ENCODE peak calls at places on chromosomes 11 and 22, in five cellular contexts. R is cardiac muscle cell, D is uterus, T is neural progenitor cell, N is heart right ventricle. C is an unnamed sample. For H3K4me1, the result is how much of the 10 kb centered on the place peaks cover.

GRCh38 chr22:17205432-17205831 is 13.8 kb downstream of the ADA2 start:
- DNase-seq in R (peak), T (no peak), D (no peak), N (no peak), C (peak)

GRCh38 chr11:120236169-120237107 is 3.5 kb upstream of the POU2F3 start:
- DNase-seq in R (no peak), D (no peak), N (no peak), T (no peak), C (no peak)

GRCh38 chr11:72643547-72643946 is 30.7 kb downstream of the PDE2A start:
- DNase-seq in D (peak), R (peak), T (no peak), N (no peak), C (no peak)

GRCh38 chr11:32289701-32290100 is 145.6 kb downstream of the WT1 start:
- DNase-seq in T (no peak), R (no peak), D (no peak), N (no peak), C (no peak)

GRCh38 chr11:131754671-131755070 is 384.3 kb downstream of the NTM start:
- DNase-seq in R (no peak), T (no peak), D (no peak), N (no peak), C (no peak)

GRCh38 chr22:45919504-45920286 is 57.3 kb downstream of the WNT7B start:
- DNase-seq in R (no peak), N (no peak), D (no peak), T (no peak), C (no peak)

GRCh38 chr11:102453286-102453797 is 777 bp upstream of the TMEM123 start:
- DNase-seq in T (no peak), R (no peak), D (peak), N (no peak), C (no peak)

GRCh38 chr11:61281581-61282250 is 13.4 kb downstream of the VWCE start:
- DNase-seq in T (peak), R (peak), D (peak), N (no peak), C (peak)

GRCh38 chr22:46777609-46777970 is 15.1 kb downstream of the TBC1D22A start:
- DNase-seq in D (no peak), N (no peak), R (no peak), T (no peak), C (no peak)

GRCh38 chr22:28019360-28019759 is 100.3 kb upstream of the PITPNB start:
- DNase-seq in R (no peak), N (no peak), D (peak), T (no peak), C (no peak)

GRCh38 chr22:45709004-45709739 is 37.5 kb downstream of the ATXN10 start:
- DNase-seq in N (no peak), D (no peak), T (no peak), R (peak), C (no peak)

GRCh38 chr11:44950036-44950624 is 553 bp downstream of the TP53I11 start:
- DNase-seq in N (peak), R (no peak), D (peak), T (peak), C (no peak)

GRCh38 chr11:8732276-8732675 is 49.7 kb downstream of the RPL27A start:
- DNase-seq in R (no peak), T (no peak), D (no peak), N (no peak), C (no peak)
- H3K4me1 ChIP-seq in R (under half), T (under half), D (under half), N (under half), C (under half)

GRCh38 chr11:67266424-67267187 is at the start of gene GRK2:
- DNase-seq in R (peak), T (peak), N (no peak), D (peak), C (peak)

GRCh38 chr11:67262731-67263675 is 3.3 kb upstream of the GRK2 start:
- DNase-seq in T (peak), D (peak), R (peak), N (peak), C (peak)

GRCh38 chr11:67264260-67264659 is 2.0 kb upstream of the GRK2 start:
- DNase-seq in D (no peak), N (no peak), T (no peak), R (no peak), C (no peak)

GRCh38 chr11:67265633-67266423 is 445 bp upstream of the GRK2 start:
- DNase-seq in D (peak), T (peak), R (peak), N (peak), C (peak)

DNA sequence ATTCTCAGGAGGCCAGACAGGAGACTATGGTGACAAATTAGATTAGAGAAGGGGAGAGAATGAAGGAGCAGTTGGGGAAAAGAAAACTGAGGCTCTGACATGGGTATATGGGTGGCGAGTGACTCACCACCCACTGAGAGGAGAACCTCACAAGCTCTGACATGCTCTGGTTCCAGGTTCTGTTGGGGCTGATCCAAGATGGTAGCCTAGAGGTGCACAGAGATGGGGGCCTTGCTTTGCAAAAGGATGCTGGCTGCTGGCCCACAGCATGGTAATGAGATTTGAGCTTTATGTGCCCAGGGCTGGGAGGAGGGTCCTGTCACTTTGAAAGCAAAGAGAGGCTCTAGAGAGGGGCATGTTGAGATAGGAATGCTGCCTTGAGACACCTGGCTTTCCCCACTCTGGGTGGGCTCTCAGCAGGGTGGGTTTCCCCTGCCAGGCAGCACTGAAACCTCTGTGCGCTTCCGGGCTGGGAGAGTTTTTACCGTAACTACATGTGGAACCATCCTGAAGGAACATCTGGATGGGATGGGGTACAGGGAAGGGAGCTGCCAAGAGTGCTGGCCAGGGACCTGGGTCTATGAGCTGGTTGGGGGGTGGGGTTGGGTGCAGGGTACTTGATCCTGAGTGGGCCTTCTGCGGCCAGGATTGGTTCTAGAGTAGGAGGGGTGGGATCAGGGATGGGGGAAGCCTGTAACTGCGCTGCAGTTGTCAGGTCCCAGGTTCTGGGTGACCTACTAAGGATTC is 1.2 kb upstream of the GRK2 start:
- DNase-seq in D (no peak), T (no peak), R (no peak), N (no peak), C (no peak)
- H3K4me1 ChIP-seq in D (under half), T (under half), R (under half), N (half or more), C (under half)

GRCh38 chr11:110430267-110431211 is 791 bp downstream of the FDX1 start:
- DNase-seq in D (no peak), T (peak), N (peak), R (peak), C (peak)

GRCh38 chr11:110433393-110434333 is 3.9 kb downstream of the FDX1 start:
- DNase-seq in D (no peak), R (peak), T (no peak), N (no peak), C (peak)

GRCh38 chr11:110432713-110433392 is 3.1 kb downstream of the FDX1 start:
- DNase-seq in R (peak), T (peak), N (no peak), D (no peak), C (peak)

GRCh38 chr11:110429614-110430266 is at the start of gene FDX1:
- DNase-seq in N (peak), T (peak), D (peak), R (peak), C (peak)

DNA sequence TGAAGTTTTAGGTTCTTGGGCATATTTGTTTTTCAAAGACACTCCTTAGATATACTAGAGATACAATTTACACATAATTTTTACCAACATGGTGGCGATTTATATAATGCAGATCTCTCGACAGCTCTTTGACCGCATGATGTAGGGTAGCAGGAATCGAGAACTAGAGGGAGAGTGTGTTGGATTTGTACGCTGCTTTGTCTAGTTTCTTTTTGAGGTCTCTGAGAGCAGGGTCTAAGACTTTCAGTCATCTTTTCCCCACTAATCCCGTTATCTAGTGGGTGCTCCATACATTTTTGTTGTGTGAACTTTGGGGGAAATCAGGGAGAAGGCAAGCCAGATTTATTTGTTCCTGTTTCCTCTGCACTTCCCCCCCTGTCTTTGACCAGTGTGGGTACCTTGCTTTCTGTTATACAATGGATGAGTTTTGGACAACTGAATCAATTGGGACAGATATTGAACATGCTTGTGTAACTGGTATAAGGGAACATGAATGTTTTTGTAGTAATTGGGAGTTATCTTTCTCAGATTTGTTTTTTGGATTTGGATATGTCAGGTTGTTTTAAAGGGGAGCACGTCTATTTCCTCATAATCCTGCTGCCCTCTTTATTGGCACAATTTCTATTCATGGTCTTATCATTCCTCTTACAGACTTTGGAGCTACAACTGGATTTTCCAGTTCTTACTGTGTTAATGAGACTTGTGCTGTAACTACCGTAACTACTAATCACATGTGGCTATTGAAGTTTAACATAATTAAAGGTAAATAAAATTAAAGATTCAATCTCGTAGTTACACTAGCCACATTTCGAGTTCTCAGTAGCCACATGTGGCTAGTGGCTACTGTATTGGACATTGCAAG is 1.7 kb downstream of the FDX1 start:
- DNase-seq in T (peak), R (peak), D (no peak), N (no peak), C (peak)
- H3K4me1 ChIP-seq in T (under half), R (under half), D (under half), N (under half), C (under half)

DNA sequence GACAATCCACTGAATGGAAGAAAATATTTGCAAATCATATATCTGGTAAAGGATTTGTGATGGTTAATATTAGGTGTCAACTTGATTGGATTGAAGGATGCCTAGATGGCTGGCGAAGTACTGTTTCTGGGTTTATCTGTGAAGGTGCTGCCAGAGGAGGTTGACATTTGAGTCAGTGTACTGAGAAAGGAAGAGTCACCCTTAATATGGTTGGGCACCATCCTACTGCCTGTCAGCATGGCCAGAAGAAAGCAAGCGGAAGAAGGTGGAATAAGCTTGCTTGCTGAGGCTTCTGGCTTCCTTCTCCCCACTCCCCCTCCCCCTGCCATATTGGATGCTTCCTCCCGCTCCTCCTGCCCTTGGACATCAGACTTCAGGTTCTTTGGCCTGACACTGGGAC is 101.9 kb downstream of the GAB2 start:
- DNase-seq in T (no peak), D (no peak), R (no peak), N (no peak), C (no peak)
- H3K4me1 ChIP-seq in T (under half), D (under half), R (under half), N (half or more), C (under half)

DNA sequence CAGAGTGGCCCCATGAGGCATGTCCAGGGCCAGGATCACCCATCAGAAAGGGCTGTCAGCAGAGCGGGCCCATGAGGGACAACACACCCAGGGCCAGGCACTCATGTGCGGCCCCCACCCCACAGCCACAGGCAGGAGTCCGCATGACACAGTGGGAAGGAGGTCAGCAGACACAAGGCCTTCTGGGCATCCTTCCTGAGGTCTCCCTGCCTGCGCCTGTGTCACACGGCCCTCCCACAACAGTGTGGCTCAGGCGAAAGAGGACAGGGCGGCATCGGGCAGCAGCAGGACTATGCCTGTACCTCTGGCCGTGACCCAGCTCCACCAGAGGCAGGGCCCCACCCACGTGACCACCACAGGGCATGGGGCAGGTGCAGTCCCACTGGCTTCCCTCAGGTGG is 27.1 kb downstream of the CHID1 start:
- DNase-seq in D (no peak), N (no peak), T (no peak), R (no peak), C (no peak)
- H3K4me1 ChIP-seq in D (under half), N (under half), T (under half), R (under half), C (under half)

DNA sequence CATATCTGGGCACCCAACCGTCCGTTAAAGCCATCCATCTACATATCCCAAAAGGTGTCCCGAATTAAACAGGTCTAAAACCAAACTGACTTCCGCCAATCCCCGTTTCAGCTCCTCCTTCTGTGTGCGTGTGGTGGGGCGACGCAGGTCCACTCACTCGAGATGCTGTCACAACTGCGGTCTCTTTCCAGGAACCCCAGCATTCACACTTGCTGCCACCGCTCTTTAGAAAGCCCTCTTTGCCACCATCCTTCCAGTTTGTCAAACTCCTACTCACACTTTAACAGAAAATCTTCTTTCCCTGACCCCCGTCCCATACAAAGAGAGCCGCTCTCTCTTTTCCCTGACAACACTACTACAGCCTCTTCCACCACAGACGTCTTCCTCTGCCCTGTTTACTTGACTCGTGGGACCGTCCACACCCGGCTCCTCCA is 467 bp downstream of the ESS2 start:
- DNase-seq in T (no peak), N (no peak), R (peak), D (no peak), C (no peak)
- H3K4me1 ChIP-seq in T (under half), N (under half), R (under half), D (under half), C (under half)

GRCh38 chr11:68506908-68507307 is 46.4 kb downstream of the PPP6R3 start:
- DNase-seq in T (no peak), D (no peak), N (no peak), R (no peak), C (peak)
- H3K4me1 ChIP-seq in T (under half), D (under half), N (half or more), R (under half), C (under half)

DNA sequence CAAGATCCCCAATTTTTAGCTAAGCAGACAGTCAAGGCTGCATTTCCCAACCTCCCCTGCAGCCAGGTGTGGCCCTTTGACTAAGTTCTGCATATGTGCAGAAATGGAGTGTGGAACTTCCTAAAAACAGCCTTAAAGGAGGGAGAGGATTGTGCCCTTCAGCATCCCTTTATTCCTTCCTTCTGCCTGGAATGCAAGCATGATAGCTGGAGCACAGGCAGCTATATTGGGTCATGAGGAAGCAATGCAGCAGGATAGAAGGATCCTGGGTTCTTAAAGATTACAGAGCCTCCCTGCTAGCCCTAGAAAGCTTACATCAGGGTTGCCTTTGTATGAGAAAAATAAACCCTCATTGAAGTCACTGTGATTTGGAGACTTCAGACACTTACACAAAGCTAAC is 29.9 kb downstream of the FADD start:
- DNase-seq in T (no peak), R (no peak), D (no peak), N (no peak), C (no peak)
- H3K4me1 ChIP-seq in T (under half), R (under half), D (under half), N (under half), C (under half)

C was measured in small intestine.